ENCODE peak calls at places on chromosome 14, in seven cellular contexts. One of them, this sample, is unnamed.
A peak's percentile ranks its signal among the peaks of the same experiment; 100 is the strongest.

GRCh38 chr14:105891221-105891602 is 364.8 kb downstream of the TMEM121 start:
- DNase-seq in adrenal gland: no peak
- DNase-seq in AG10803: no peak
- DNase-seq in CD4-positive, alpha-beta memory T cell: no peak
- DNase-seq in fibroblast of mammary gland: no peak
- DNase-seq in Peyer's patch: peak; percentile 29
- DNase-seq in GM23338: no peak
- DNase-seq in this sample: no peak

GRCh38 chr14:105019861-105020814 is 745 bp downstream of the CDCA4 start:
- DNase-seq in adrenal gland: peak; percentile 24
- DNase-seq in AG10803: peak; percentile 20
- DNase-seq in CD4-positive, alpha-beta memory T cell: peak; percentile 71
- DNase-seq in fibroblast of mammary gland: no peak
- DNase-seq in Peyer's patch: peak; percentile 68
- DNase-seq in GM23338: peak; percentile 64
- DNase-seq in this sample: peak; percentile 42

GRCh38 chr14:24385524-24385923 is 13.3 kb upstream of the NYNRIN start:
- DNase-seq in adrenal gland: no peak
- DNase-seq in AG10803: no peak
- DNase-seq in CD4-positive, alpha-beta memory T cell: no peak
- DNase-seq in fibroblast of mammary gland: no peak
- DNase-seq in Peyer's patch: no peak
- DNase-seq in GM23338: no peak
- DNase-seq in this sample: no peak

GRCh38 chr14:69479696-69480095 is 4.8 kb upstream of the PLEKHD1 start:
- DNase-seq in adrenal gland: no peak
- DNase-seq in AG10803: no peak
- DNase-seq in CD4-positive, alpha-beta memory T cell: no peak
- DNase-seq in fibroblast of mammary gland: no peak
- DNase-seq in Peyer's patch: no peak
- DNase-seq in GM23338: no peak
- DNase-seq in this sample: no peak

GRCh38 chr14:61489932-61490331 is 168.6 kb downstream of the PRKCH start:
- DNase-seq in adrenal gland: peak; percentile 51
- DNase-seq in AG10803: peak; percentile 73
- DNase-seq in CD4-positive, alpha-beta memory T cell: no peak
- DNase-seq in fibroblast of mammary gland: no peak
- DNase-seq in Peyer's patch: no peak
- DNase-seq in GM23338: no peak
- DNase-seq in this sample: no peak

GRCh38 chr14:55938249-55938791 is 179.9 kb upstream of the PELI2 start:
- DNase-seq in adrenal gland: no peak
- DNase-seq in AG10803: peak; percentile 63
- DNase-seq in CD4-positive, alpha-beta memory T cell: no peak
- DNase-seq in fibroblast of mammary gland: peak; percentile 27
- DNase-seq in Peyer's patch: no peak
- DNase-seq in GM23338: no peak
- DNase-seq in this sample: no peak

GRCh38 chr14:75981426-75981825 is 369 bp downstream of the TGFB3 start:
- DNase-seq in adrenal gland: no peak
- DNase-seq in AG10803: no peak
- DNase-seq in CD4-positive, alpha-beta memory T cell: peak; percentile 24
- DNase-seq in fibroblast of mammary gland: peak; percentile 22
- DNase-seq in Peyer's patch: no peak
- DNase-seq in GM23338: peak; percentile 61
- DNase-seq in this sample: no peak

GRCh38 chr14:83883732-83884131 is 1646.2 kb upstream of the FLRT2 start:
- DNase-seq in adrenal gland: no peak
- DNase-seq in AG10803: no peak
- DNase-seq in CD4-positive, alpha-beta memory T cell: no peak
- DNase-seq in fibroblast of mammary gland: no peak
- DNase-seq in Peyer's patch: no peak
- DNase-seq in GM23338: no peak
- DNase-seq in this sample: no peak

GRCh38 chr14:22748188-22748587 is 18.3 kb upstream of the OXA1L start:
- DNase-seq in adrenal gland: no peak
- DNase-seq in AG10803: no peak
- DNase-seq in CD4-positive, alpha-beta memory T cell: no peak
- DNase-seq in fibroblast of mammary gland: no peak
- DNase-seq in Peyer's patch: no peak
- DNase-seq in GM23338: no peak
- DNase-seq in this sample: no peak

GRCh38 chr14:61326847-61327246 is 5.5 kb downstream of the PRKCH start:
- DNase-seq in adrenal gland: peak; percentile 81
- DNase-seq in AG10803: no peak
- DNase-seq in CD4-positive, alpha-beta memory T cell: no peak
- DNase-seq in fibroblast of mammary gland: peak; percentile 15
- DNase-seq in Peyer's patch: no peak
- DNase-seq in GM23338: peak; percentile 53
- DNase-seq in this sample: no peak

GRCh38 chr14:55514819-55515470 is 65.1 kb upstream of the KTN1 start:
- DNase-seq in adrenal gland: no peak
- DNase-seq in AG10803: peak; percentile 65
- DNase-seq in CD4-positive, alpha-beta memory T cell: no peak
- DNase-seq in fibroblast of mammary gland: peak; percentile 85
- DNase-seq in Peyer's patch: no peak
- DNase-seq in GM23338: no peak
- DNase-seq in this sample: no peak

GRCh38 chr14:51593397-51593796 is 58.3 kb upstream of the FRMD6 start:
- DNase-seq in adrenal gland: peak; percentile 43
- DNase-seq in AG10803: peak; percentile 54
- DNase-seq in CD4-positive, alpha-beta memory T cell: no peak
- DNase-seq in fibroblast of mammary gland: no peak
- DNase-seq in Peyer's patch: no peak
- DNase-seq in GM23338: no peak
- DNase-seq in this sample: no peak

GRCh38 chr14:58713677-58714076 is 75.9 kb downstream of the DACT1 start:
- DNase-seq in adrenal gland: no peak
- DNase-seq in AG10803: no peak
- DNase-seq in CD4-positive, alpha-beta memory T cell: no peak
- DNase-seq in fibroblast of mammary gland: no peak
- DNase-seq in Peyer's patch: no peak
- DNase-seq in GM23338: no peak
- DNase-seq in this sample: no peak

GRCh38 chr14:104386281-104386841 is 193.2 kb upstream of the C14orf180 start:
- DNase-seq in adrenal gland: no peak
- DNase-seq in AG10803: no peak
- DNase-seq in CD4-positive, alpha-beta memory T cell: no peak
- DNase-seq in fibroblast of mammary gland: no peak
- DNase-seq in Peyer's patch: peak; percentile 25
- DNase-seq in GM23338: no peak
- DNase-seq in this sample: no peak

GRCh38 chr14:100601064-100601463 is 13.8 kb upstream of the BEGAIN start:
- DNase-seq in adrenal gland: no peak
- DNase-seq in AG10803: no peak
- DNase-seq in CD4-positive, alpha-beta memory T cell: no peak
- DNase-seq in fibroblast of mammary gland: no peak
- DNase-seq in Peyer's patch: no peak
- DNase-seq in GM23338: no peak
- DNase-seq in this sample: no peak

GRCh38 chr14:70045715-70046535 is 142.8 kb downstream of the SLC8A3 start:
- DNase-seq in adrenal gland: peak; percentile 81
- DNase-seq in AG10803: peak; percentile 43
- DNase-seq in CD4-positive, alpha-beta memory T cell: no peak
- DNase-seq in fibroblast of mammary gland: peak; percentile 50
- DNase-seq in Peyer's patch: peak; percentile 80
- DNase-seq in GM23338: peak; percentile 88
- DNase-seq in this sample: peak; percentile 26

GRCh38 chr14:77181603-77182437 is at the start of gene TMEM63C:
- DNase-seq in adrenal gland: peak; percentile 71
- DNase-seq in AG10803: no peak
- DNase-seq in CD4-positive, alpha-beta memory T cell: peak; percentile 58
- DNase-seq in fibroblast of mammary gland: no peak
- DNase-seq in Peyer's patch: peak; percentile 73
- DNase-seq in GM23338: peak; percentile 99
- DNase-seq in this sample: no peak

DNA sequence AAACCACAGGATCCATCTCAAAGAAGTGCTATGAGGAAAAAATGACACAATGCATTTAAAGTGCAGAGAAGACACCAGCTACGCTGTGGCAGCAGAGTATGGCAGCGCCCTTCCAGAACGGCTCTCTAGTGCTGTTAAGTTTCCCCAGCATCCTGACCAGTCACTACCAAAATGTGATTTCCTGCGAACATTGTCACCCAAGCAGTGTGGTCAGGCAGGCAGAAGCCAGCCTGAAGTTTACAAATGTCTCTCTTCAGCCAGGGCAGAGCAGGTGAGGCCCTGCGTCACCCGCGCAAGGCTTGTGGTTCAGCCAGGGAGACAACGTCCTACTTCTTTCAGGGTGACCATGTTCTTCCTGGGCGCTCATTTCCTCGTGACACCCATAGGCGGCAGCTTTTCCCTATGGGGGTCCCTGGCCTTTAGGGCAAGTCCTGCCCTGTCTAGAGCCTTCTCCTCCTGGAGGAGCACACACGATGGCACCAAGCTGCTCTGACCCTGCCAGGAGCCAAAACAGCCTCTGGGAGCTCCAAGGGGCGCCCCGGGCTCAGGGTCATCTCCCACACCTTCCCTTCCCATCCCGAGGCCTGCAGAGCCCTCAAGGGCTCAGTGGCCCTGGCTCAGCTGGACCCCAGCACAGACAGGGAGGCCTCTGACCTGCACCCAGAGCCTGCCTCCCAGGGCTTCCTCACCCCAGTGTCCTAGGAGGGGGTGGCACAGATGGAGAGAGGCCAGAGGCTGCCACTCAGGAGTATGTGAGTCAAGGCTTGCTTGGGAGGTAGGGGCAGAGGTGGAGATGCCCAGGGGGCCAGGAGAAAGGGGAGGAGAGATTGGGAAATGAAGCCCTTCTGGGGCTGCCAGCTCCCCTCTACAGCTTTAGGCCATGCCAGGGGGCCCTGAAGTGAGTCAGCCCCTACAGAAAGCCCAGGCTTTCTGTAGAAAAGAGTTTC is 41.9 kb downstream of the PSMA6 start:
- DNase-seq in adrenal gland: no peak
- DNase-seq in AG10803: no peak
- DNase-seq in CD4-positive, alpha-beta memory T cell: peak; percentile 27
- DNase-seq in fibroblast of mammary gland: no peak
- DNase-seq in Peyer's patch: no peak
- DNase-seq in GM23338: no peak
- DNase-seq in this sample: peak; percentile 31
- H3K4me3 ChIP-seq in adrenal gland: no peak overlapping the region
- H3K4me3 ChIP-seq in AG10803: no peak overlapping the region
- H3K4me3 ChIP-seq in CD4-positive, alpha-beta memory T cell: no peak overlapping the region
- H3K4me3 ChIP-seq in fibroblast of mammary gland: no peak overlapping the region
- H3K4me3 ChIP-seq in Peyer's patch: no peak overlapping the region
- H3K4me3 ChIP-seq in GM23338: no peak overlapping the region
- H3K4me3 ChIP-seq in this sample: no peak overlapping the region

GRCh38 chr14:60094306-60094897 is 2.7 kb downstream of the PCNX4 start:
- DNase-seq in adrenal gland: no peak
- DNase-seq in AG10803: peak; percentile 78
- DNase-seq in CD4-positive, alpha-beta memory T cell: no peak
- DNase-seq in fibroblast of mammary gland: peak; percentile 59
- DNase-seq in Peyer's patch: no peak
- DNase-seq in GM23338: peak; percentile 72
- DNase-seq in this sample: peak; percentile 79
- H3K4me3 ChIP-seq in adrenal gland: no peak overlapping the region
- H3K4me3 ChIP-seq in AG10803: peak overlapping the region; percentile 39
- H3K4me3 ChIP-seq in CD4-positive, alpha-beta memory T cell: no peak overlapping the region
- H3K4me3 ChIP-seq in fibroblast of mammary gland: peak overlapping the region; percentile 26
- H3K4me3 ChIP-seq in Peyer's patch: no peak overlapping the region
- H3K4me3 ChIP-seq in GM23338: peak overlapping the region; percentile 73
- H3K4me3 ChIP-seq in this sample: peak overlapping the region; percentile 74

DNA sequence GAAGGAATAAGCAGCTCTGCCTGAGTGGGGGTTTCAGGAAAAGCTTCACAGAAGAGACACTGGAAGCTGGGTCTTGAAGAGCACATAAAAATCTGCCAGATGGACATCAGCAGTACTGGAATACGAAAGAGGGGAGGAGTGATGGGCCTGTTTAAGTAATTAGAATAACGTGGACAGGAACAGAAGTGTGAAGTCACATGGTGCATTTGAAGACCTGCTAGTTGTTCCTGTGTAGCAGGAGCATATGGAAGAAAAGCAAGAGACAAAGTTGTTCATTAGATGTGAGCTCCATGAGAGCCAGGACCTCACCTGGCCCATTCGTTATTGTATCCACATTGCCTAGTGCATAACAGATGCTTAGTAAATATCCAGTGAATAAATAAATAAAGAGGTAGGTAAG is 69.3 kb upstream of the VSX2 start:
- DNase-seq in adrenal gland: no peak
- DNase-seq in AG10803: no peak
- DNase-seq in CD4-positive, alpha-beta memory T cell: no peak
- DNase-seq in fibroblast of mammary gland: no peak
- DNase-seq in Peyer's patch: no peak
- DNase-seq in GM23338: no peak
- DNase-seq in this sample: no peak
- H3K4me3 ChIP-seq in adrenal gland: no peak overlapping the region
- H3K4me3 ChIP-seq in AG10803: no peak overlapping the region
- H3K4me3 ChIP-seq in CD4-positive, alpha-beta memory T cell: no peak overlapping the region
- H3K4me3 ChIP-seq in fibroblast of mammary gland: no peak overlapping the region
- H3K4me3 ChIP-seq in Peyer's patch: no peak overlapping the region
- H3K4me3 ChIP-seq in GM23338: no peak overlapping the region
- H3K4me3 ChIP-seq in this sample: no peak overlapping the region

GRCh38 chr14:65433157-65433556 is 20.6 kb downstream of the FUT8 start:
- DNase-seq in adrenal gland: no peak
- DNase-seq in AG10803: no peak
- DNase-seq in CD4-positive, alpha-beta memory T cell: no peak
- DNase-seq in fibroblast of mammary gland: no peak
- DNase-seq in Peyer's patch: no peak
- DNase-seq in GM23338: no peak
- DNase-seq in this sample: no peak
- H3K4me3 ChIP-seq in adrenal gland: no peak overlapping the region
- H3K4me3 ChIP-seq in AG10803: no peak overlapping the region
- H3K4me3 ChIP-seq in CD4-positive, alpha-beta memory T cell: no peak overlapping the region
- H3K4me3 ChIP-seq in fibroblast of mammary gland: no peak overlapping the region
- H3K4me3 ChIP-seq in Peyer's patch: no peak overlapping the region
- H3K4me3 ChIP-seq in GM23338: no peak overlapping the region
- H3K4me3 ChIP-seq in this sample: no peak overlapping the region

DNA sequence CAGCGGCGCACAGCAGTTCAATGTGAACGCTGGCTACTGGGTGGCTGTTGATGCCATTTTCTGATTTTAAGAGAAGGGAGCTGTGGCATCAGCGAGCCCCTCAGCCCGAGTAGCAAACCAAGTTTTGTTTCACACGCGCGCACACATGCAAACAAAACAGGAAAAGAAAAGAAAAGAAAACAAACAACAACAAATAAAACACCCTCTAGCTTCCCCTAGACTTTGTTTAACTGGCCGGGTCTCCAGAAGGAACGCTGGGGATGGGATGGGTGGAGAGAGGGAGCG is 540 bp downstream of the PAX9 start:
- DNase-seq in adrenal gland: no peak
- DNase-seq in AG10803: no peak
- DNase-seq in CD4-positive, alpha-beta memory T cell: no peak
- DNase-seq in fibroblast of mammary gland: no peak
- DNase-seq in Peyer's patch: no peak
- DNase-seq in GM23338: no peak
- DNase-seq in this sample: peak; percentile 60
- H3K4me3 ChIP-seq in adrenal gland: no peak overlapping the region
- H3K4me3 ChIP-seq in AG10803: peak overlapping the region; percentile 68
- H3K4me3 ChIP-seq in CD4-positive, alpha-beta memory T cell: no peak overlapping the region
- H3K4me3 ChIP-seq in fibroblast of mammary gland: peak overlapping the region; percentile 7
- H3K4me3 ChIP-seq in Peyer's patch: no peak overlapping the region
- H3K4me3 ChIP-seq in GM23338: peak overlapping the region; percentile 56
- H3K4me3 ChIP-seq in this sample: peak overlapping the region; percentile 52

GRCh38 chr14:91116913-91117588 is 3.2 kb downstream of the DGLUCY start:
- DNase-seq in adrenal gland: no peak
- DNase-seq in AG10803: no peak
- DNase-seq in CD4-positive, alpha-beta memory T cell: no peak
- DNase-seq in fibroblast of mammary gland: no peak
- DNase-seq in Peyer's patch: no peak
- DNase-seq in GM23338: no peak
- DNase-seq in this sample: no peak
- H3K4me3 ChIP-seq in adrenal gland: no peak overlapping the region
- H3K4me3 ChIP-seq in AG10803: no peak overlapping the region
- H3K4me3 ChIP-seq in CD4-positive, alpha-beta memory T cell: no peak overlapping the region
- H3K4me3 ChIP-seq in fibroblast of mammary gland: no peak overlapping the region
- H3K4me3 ChIP-seq in Peyer's patch: no peak overlapping the region
- H3K4me3 ChIP-seq in GM23338: peak overlapping the region; percentile 15
- H3K4me3 ChIP-seq in this sample: no peak overlapping the region

GRCh38 chr14:65958664-65959562 is 527.3 kb upstream of the CCDC196 start:
- DNase-seq in adrenal gland: peak; percentile 10
- DNase-seq in AG10803: peak; percentile 30
- DNase-seq in CD4-positive, alpha-beta memory T cell: peak; percentile 47
- DNase-seq in fibroblast of mammary gland: peak; percentile 45
- DNase-seq in Peyer's patch: no peak
- DNase-seq in GM23338: peak; percentile 80
- DNase-seq in this sample: no peak
- H3K4me3 ChIP-seq in adrenal gland: no peak overlapping the region
- H3K4me3 ChIP-seq in AG10803: no peak overlapping the region
- H3K4me3 ChIP-seq in CD4-positive, alpha-beta memory T cell: no peak overlapping the region
- H3K4me3 ChIP-seq in fibroblast of mammary gland: no peak overlapping the region
- H3K4me3 ChIP-seq in Peyer's patch: no peak overlapping the region
- H3K4me3 ChIP-seq in GM23338: no peak overlapping the region
- H3K4me3 ChIP-seq in this sample: no peak overlapping the region

This sample was measured in SJSA1.